ENCODE peak calls at places on chromosomes 4 and X, in five cellular contexts. One of them, this sample, is unnamed.

GRCh38 chrX:153637121-153638040 is 9.6 kb upstream of the DUSP9 start:
- DNase-seq in prostate gland: no peak
- DNase-seq in mesothelial cell of epicardium: no peak
- DNase-seq in tibial nerve: no peak
- DNase-seq in AG09309: no peak
- DNase-seq in this sample: no peak

GRCh38 chr4:159367421-159368105 is 264.7 kb downstream of the RAPGEF2 start:
- DNase-seq in prostate gland: no peak
- DNase-seq in mesothelial cell of epicardium: no peak
- DNase-seq in tibial nerve: no peak
- DNase-seq in AG09309: no peak
- DNase-seq in this sample: no peak

GRCh38 chr4:88812976-88813375 is 115.3 kb upstream of the NAP1L5 start:
- DNase-seq in prostate gland: no peak
- DNase-seq in mesothelial cell of epicardium: no peak
- DNase-seq in tibial nerve: no peak
- DNase-seq in AG09309: no peak
- DNase-seq in this sample: no peak

GRCh38 chr4:61079427-61079826 is 120.7 kb upstream of the ADGRL3 start:
- DNase-seq in prostate gland: no peak
- DNase-seq in mesothelial cell of epicardium: no peak
- DNase-seq in tibial nerve: no peak
- DNase-seq in AG09309: no peak
- DNase-seq in this sample: no peak

GRCh38 chr4:53674891-53675290 is 83.6 kb upstream of the LNX1 start:
- DNase-seq in prostate gland: no peak
- DNase-seq in mesothelial cell of epicardium: no peak
- DNase-seq in tibial nerve: no peak
- DNase-seq in AG09309: no peak
- DNase-seq in this sample: no peak

GRCh38 chr4:119087656-119088055 is 48.0 kb upstream of the MYOZ2 start:
- DNase-seq in prostate gland: no peak
- DNase-seq in mesothelial cell of epicardium: no peak
- DNase-seq in tibial nerve: no peak
- DNase-seq in AG09309: no peak
- DNase-seq in this sample: no peak

GRCh38 chr4:78971326-78971725 is 32.1 kb upstream of the PAQR3 start:
- DNase-seq in prostate gland: no peak
- DNase-seq in mesothelial cell of epicardium: no peak
- DNase-seq in tibial nerve: peak
- DNase-seq in AG09309: no peak
- DNase-seq in this sample: no peak

GRCh38 chr4:132332932-132333722 is 816.0 kb upstream of the PCDH10 start:
- DNase-seq in prostate gland: no peak
- DNase-seq in mesothelial cell of epicardium: no peak
- DNase-seq in tibial nerve: no peak
- DNase-seq in AG09309: no peak
- DNase-seq in this sample: no peak

GRCh38 chr4:114272226-114272625 is 292.8 kb upstream of the ARSJ start:
- DNase-seq in prostate gland: no peak
- DNase-seq in mesothelial cell of epicardium: no peak
- DNase-seq in tibial nerve: no peak
- DNase-seq in AG09309: peak
- DNase-seq in this sample: no peak

GRCh38 chrX:44343412-44343942 is at the start of gene EFHC2:
- DNase-seq in prostate gland: peak
- DNase-seq in mesothelial cell of epicardium: peak
- DNase-seq in tibial nerve: peak
- DNase-seq in AG09309: no peak
- DNase-seq in this sample: peak

GRCh38 chr4:165208741-165209388 is 1.5 kb downstream of the KLHL2 start:
- DNase-seq in prostate gland: no peak
- DNase-seq in mesothelial cell of epicardium: no peak
- DNase-seq in tibial nerve: no peak
- DNase-seq in AG09309: no peak
- DNase-seq in this sample: no peak

GRCh38 chrX:41541381-41541780 is 94.2 kb downstream of the NYX start:
- DNase-seq in prostate gland: no peak
- DNase-seq in mesothelial cell of epicardium: no peak
- DNase-seq in tibial nerve: no peak
- DNase-seq in AG09309: peak
- DNase-seq in this sample: no peak

GRCh38 chr4:113738251-113738650 is 23.3 kb downstream of the CAMK2D start:
- DNase-seq in prostate gland: no peak
- DNase-seq in mesothelial cell of epicardium: no peak
- DNase-seq in tibial nerve: no peak
- DNase-seq in AG09309: no peak
- DNase-seq in this sample: no peak

GRCh38 chrX:150032742-150033141 is 94.5 kb upstream of the EOLA2 start:
- DNase-seq in prostate gland: no peak
- DNase-seq in mesothelial cell of epicardium: no peak
- DNase-seq in tibial nerve: no peak
- DNase-seq in AG09309: peak
- DNase-seq in this sample: no peak

GRCh38 chrX:118156254-118156952 is 39.8 kb upstream of the KLHL13 start:
- DNase-seq in prostate gland: no peak
- DNase-seq in mesothelial cell of epicardium: no peak
- DNase-seq in tibial nerve: no peak
- DNase-seq in AG09309: no peak
- DNase-seq in this sample: no peak

GRCh38 chr4:105544517-105544916 is 7.9 kb upstream of the ARHGEF38 start:
- DNase-seq in prostate gland: no peak
- DNase-seq in mesothelial cell of epicardium: no peak
- DNase-seq in tibial nerve: no peak
- DNase-seq in AG09309: no peak
- DNase-seq in this sample: no peak

GRCh38 chr4:52716364-52717151 is 34.7 kb downstream of the ERVMER34-1 start:
- DNase-seq in prostate gland: no peak
- DNase-seq in mesothelial cell of epicardium: no peak
- DNase-seq in tibial nerve: no peak
- DNase-seq in AG09309: no peak
- DNase-seq in this sample: no peak

GRCh38 chr4:57156242-57156990 is 46.2 kb upstream of the IGFBP7 start:
- DNase-seq in prostate gland: no peak
- DNase-seq in mesothelial cell of epicardium: no peak
- DNase-seq in tibial nerve: no peak
- DNase-seq in AG09309: no peak
- DNase-seq in this sample: no peak

GRCh38 chr4:39466747-39467146 is 7.9 kb downstream of the LIAS start:
- DNase-seq in prostate gland: no peak
- DNase-seq in mesothelial cell of epicardium: no peak
- DNase-seq in tibial nerve: no peak
- DNase-seq in AG09309: no peak
- DNase-seq in this sample: no peak

GRCh38 chr4:179836179-179837075 is 2394.2 kb upstream of the AGA start:
- DNase-seq in prostate gland: no peak
- DNase-seq in mesothelial cell of epicardium: no peak
- DNase-seq in tibial nerve: no peak
- DNase-seq in AG09309: no peak
- DNase-seq in this sample: no peak

GRCh38 chrX:148380107-148380506 is 120.3 kb upstream of the AFF2 start:
- DNase-seq in prostate gland: no peak
- DNase-seq in mesothelial cell of epicardium: no peak
- DNase-seq in tibial nerve: no peak
- DNase-seq in AG09309: no peak
- DNase-seq in this sample: no peak

GRCh38 chr4:118743867-118744266 is 58.7 kb downstream of the METTL14 start:
- DNase-seq in prostate gland: no peak
- DNase-seq in mesothelial cell of epicardium: no peak
- DNase-seq in tibial nerve: no peak
- DNase-seq in AG09309: no peak
- DNase-seq in this sample: no peak

GRCh38 chr4:89469930-89470375 is 162.4 kb upstream of the GPRIN3 start:
- DNase-seq in prostate gland: peak
- DNase-seq in mesothelial cell of epicardium: no peak
- DNase-seq in tibial nerve: no peak
- DNase-seq in AG09309: peak
- DNase-seq in this sample: no peak

GRCh38 chrX:102604327-102604726 is 5.0 kb downstream of the ARMCX5 start:
- DNase-seq in prostate gland: no peak
- DNase-seq in mesothelial cell of epicardium: no peak
- DNase-seq in tibial nerve: no peak
- DNase-seq in AG09309: no peak
- DNase-seq in this sample: no peak

GRCh38 chrX:132532955-132533354 is 44.1 kb upstream of the MBNL3 start:
- DNase-seq in prostate gland: no peak
- DNase-seq in mesothelial cell of epicardium: no peak
- DNase-seq in tibial nerve: no peak
- DNase-seq in AG09309: no peak
- DNase-seq in this sample: no peak

GRCh38 chrX:87975365-87975764 is 457.8 kb downstream of the KLHL4 start:
- DNase-seq in prostate gland: no peak
- DNase-seq in mesothelial cell of epicardium: no peak
- DNase-seq in tibial nerve: no peak
- DNase-seq in AG09309: no peak
- DNase-seq in this sample: no peak

GRCh38 chr4:76950846-76951321 is 1.3 kb downstream of the SEPTIN11 start:
- DNase-seq in prostate gland: peak
- DNase-seq in mesothelial cell of epicardium: no peak
- DNase-seq in tibial nerve: no peak
- DNase-seq in AG09309: no peak
- DNase-seq in this sample: no peak

GRCh38 chrX:45261005-45261404 is 60.3 kb upstream of the DIPK2B start:
- DNase-seq in prostate gland: no peak
- DNase-seq in mesothelial cell of epicardium: no peak
- DNase-seq in tibial nerve: no peak
- DNase-seq in AG09309: no peak
- DNase-seq in this sample: no peak

GRCh38 chr4:79865253-79865652 is 207.8 kb downstream of the ANTXR2 start:
- DNase-seq in prostate gland: no peak
- DNase-seq in mesothelial cell of epicardium: no peak
- DNase-seq in tibial nerve: no peak
- DNase-seq in AG09309: peak
- DNase-seq in this sample: no peak

GRCh38 chr4:149164282-149164681 is 651.4 kb downstream of the IQCM start:
- DNase-seq in prostate gland: no peak
- DNase-seq in mesothelial cell of epicardium: no peak
- DNase-seq in tibial nerve: no peak
- DNase-seq in AG09309: peak
- DNase-seq in this sample: no peak

GRCh38 chr4:141703497-141703896 is 67.1 kb downstream of the IL15 start:
- DNase-seq in prostate gland: no peak
- DNase-seq in mesothelial cell of epicardium: no peak
- DNase-seq in tibial nerve: no peak
- DNase-seq in AG09309: no peak
- DNase-seq in this sample: no peak
- TF ChIP-seq CTCF in prostate gland: no peak
- TF ChIP-seq CTCF in mesothelial cell of epicardium: no peak
- TF ChIP-seq CTCF in tibial nerve: no peak
- TF ChIP-seq CTCF in AG09309: no peak
- TF ChIP-seq CTCF in this sample: no peak

GRCh38 chr4:163666335-163666888 is 171.9 kb downstream of the TMA16 start:
- DNase-seq in prostate gland: no peak
- DNase-seq in mesothelial cell of epicardium: no peak
- DNase-seq in tibial nerve: no peak
- DNase-seq in AG09309: no peak
- DNase-seq in this sample: no peak

GRCh38 chr4:163662761-163663160 is 168.3 kb downstream of the TMA16 start:
- DNase-seq in prostate gland: no peak
- DNase-seq in mesothelial cell of epicardium: no peak
- DNase-seq in tibial nerve: no peak
- DNase-seq in AG09309: no peak
- DNase-seq in this sample: no peak

GRCh38 chr4:163665521-163666334 is 171.2 kb downstream of the TMA16 start:
- DNase-seq in prostate gland: no peak
- DNase-seq in mesothelial cell of epicardium: no peak
- DNase-seq in tibial nerve: no peak
- DNase-seq in AG09309: no peak
- DNase-seq in this sample: no peak

DNA sequence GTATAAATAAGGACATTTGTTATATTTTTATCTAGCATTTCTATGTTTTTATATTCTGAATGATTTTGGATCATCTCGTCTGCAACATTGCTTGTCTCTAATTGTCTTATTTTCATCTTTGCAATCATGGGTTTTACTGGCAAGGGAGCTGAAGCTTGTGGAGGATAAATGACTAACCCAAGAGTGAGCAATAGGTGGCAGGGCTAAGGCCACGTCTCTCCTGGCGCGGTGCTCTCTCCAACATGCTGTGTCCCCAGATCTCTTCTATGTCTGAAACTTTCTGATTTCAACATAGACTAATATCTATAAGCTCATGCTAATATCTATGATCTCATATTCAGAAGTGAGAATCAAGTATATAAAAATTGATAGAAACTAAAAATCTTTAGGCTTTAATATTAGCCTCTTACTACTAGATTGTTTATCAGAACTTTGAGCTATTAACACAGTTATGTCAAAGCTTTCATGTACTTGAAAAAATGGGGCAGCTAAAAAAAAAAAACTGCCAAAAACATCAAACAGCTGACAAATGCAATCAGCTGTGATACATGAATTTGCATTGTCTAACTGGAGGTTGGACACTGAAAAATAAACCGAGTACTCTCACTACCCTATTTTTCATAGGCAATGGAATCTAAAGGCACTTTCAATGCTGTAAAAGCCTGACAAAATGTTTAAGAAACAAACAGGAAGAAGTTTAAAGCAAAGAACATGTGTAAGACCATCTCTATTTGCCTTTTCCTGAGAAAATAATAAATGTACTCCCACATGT is 169.2 kb downstream of the TMA16 start:
- DNase-seq in prostate gland: no peak
- DNase-seq in mesothelial cell of epicardium: no peak
- DNase-seq in tibial nerve: no peak
- DNase-seq in AG09309: no peak
- DNase-seq in this sample: no peak
- TF ChIP-seq CTCF in prostate gland: no peak
- TF ChIP-seq CTCF in mesothelial cell of epicardium: no peak
- TF ChIP-seq CTCF in tibial nerve: no peak
- TF ChIP-seq CTCF in AG09309: no peak
- TF ChIP-seq CTCF in this sample: no peak

DNA sequence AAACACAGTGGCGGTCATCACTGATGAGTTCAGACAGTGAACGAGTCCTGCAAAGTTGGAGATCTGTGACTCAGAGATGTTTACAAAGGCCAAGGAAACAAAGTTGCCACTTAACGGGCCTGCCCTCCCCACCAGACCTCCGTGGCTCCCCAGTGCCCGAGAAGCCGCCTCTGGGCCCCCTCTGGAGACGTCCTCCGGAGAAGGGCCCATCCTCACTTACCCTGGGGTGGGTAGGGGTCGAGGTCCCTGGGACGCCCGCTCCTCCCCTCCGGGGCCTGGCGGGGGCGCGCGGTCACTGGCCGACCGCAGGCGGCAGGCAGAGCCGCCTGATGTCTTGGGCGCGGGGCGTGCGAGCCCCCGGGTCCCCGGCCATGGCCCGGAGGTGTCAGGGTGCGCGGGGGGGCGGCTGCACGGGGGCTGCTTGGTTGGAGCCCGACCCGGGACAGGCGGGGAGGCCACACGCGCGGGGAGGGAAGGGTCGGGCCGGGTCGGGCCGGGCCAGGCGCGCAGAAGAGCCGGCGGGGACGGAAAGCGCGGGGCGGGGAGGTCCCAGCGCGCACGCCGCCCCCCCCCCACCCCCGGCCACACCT is 590 bp downstream of the DHRSX start:
- DNase-seq in prostate gland: no peak
- DNase-seq in mesothelial cell of epicardium: no peak
- DNase-seq in tibial nerve: no peak
- DNase-seq in AG09309: no peak
- DNase-seq in this sample: peak
- TF ChIP-seq CTCF in prostate gland: no peak
- TF ChIP-seq CTCF in mesothelial cell of epicardium: no peak
- TF ChIP-seq CTCF in tibial nerve: peak
- TF ChIP-seq CTCF in AG09309: no peak
- TF ChIP-seq CTCF in this sample: no peak

GRCh38 chrX:29231800-29232199 is 644.6 kb downstream of the IL1RAPL1 start:
- DNase-seq in prostate gland: no peak
- DNase-seq in mesothelial cell of epicardium: no peak
- DNase-seq in tibial nerve: no peak
- DNase-seq in AG09309: no peak
- DNase-seq in this sample: no peak
- TF ChIP-seq CTCF in prostate gland: no peak
- TF ChIP-seq CTCF in mesothelial cell of epicardium: no peak
- TF ChIP-seq CTCF in tibial nerve: no peak
- TF ChIP-seq CTCF in AG09309: no peak
- TF ChIP-seq CTCF in this sample: no peak

This sample was measured in glutamatergic neuron.